ENCODE peak calls at places on chromosomes 3 and 15, in six cellular contexts. E is activated naive CD4-positive, alpha-beta T cell treated with Interleukin-2 at 50 U/mL for 16 hours; V is RWPE2; O is BE2C; A is Panc1; T is stimulated activated CD8-positive, alpha-beta memory T cell treated with anti-CD3 and anti-CD28 coated beads, Interleukin-4, amount 100 ng/mL, for 24 hours. M is an unnamed sample.

GRCh38 chr15:29871401-29871800 is 49.1 kb upstream of the TJP1 start:
- DNase-seq in E (no peak), V (no peak), O (no peak), A (no peak), T (no peak), M (no peak)

GRCh38 chr3:52527732-52528595 is 5.7 kb downstream of the NT5DC2 start:
- DNase-seq in E (no peak), V (no peak), O (no peak), A (no peak), T (no peak), M (no peak)

GRCh38 chr3:194688207-194688711 is 2.6 kb downstream of the FAM43A start:
- DNase-seq in E (no peak), V (no peak), O (peak), A (no peak), T (peak), M (peak)

GRCh38 chr3:168952551-168952950 is 711.0 kb downstream of the MECOM start:
- DNase-seq in E (no peak), V (no peak), O (no peak), A (no peak), T (no peak), M (no peak)

GRCh38 chr3:95923496-95924210 is 890.7 kb upstream of the EPHA6 start:
- DNase-seq in E (peak), V (no peak), O (peak), A (no peak), T (peak), M (no peak)

GRCh38 chr3:136664771-136665170 is 87.4 kb downstream of the STAG1 start:
- DNase-seq in E (no peak), V (no peak), O (no peak), A (no peak), T (no peak), M (no peak)

GRCh38 chr15:82972990-82973389 is 13.0 kb upstream of the RAMAC start:
- DNase-seq in E (no peak), V (no peak), O (no peak), A (no peak), T (no peak), M (no peak)

GRCh38 chr3:95926904-95927501 is 887.4 kb upstream of the EPHA6 start:
- DNase-seq in E (no peak), V (no peak), O (no peak), A (no peak), T (no peak), M (no peak)